ENCODE peak calls at places on chromosomes 13 and 19, in eight cellular contexts. S, J, X, L, M, E, N and G are unnamed samples.

GRCh38 chr13:84902243-84902642 is 897.0 kb downstream of the SLITRK6 start:
- DNase-seq in S (no peak), J (no peak), X (no peak), L (no peak), M (no peak), E (no peak), N (no peak), G (no peak)

GRCh38 chr19:43624933-43625332 is 5.5 kb upstream of the ZNF428 start:
- DNase-seq in S (no peak), J (peak), X (peak), L (no peak), M (no peak), E (no peak), N (peak), G (no peak)

GRCh38 chr13:89695343-89696257 is 1651.9 kb upstream of the MIR17HG start:
- DNase-seq in S (peak), J (peak), X (no peak), L (no peak), M (peak), E (no peak), N (peak), G (peak)

GRCh38 chr19:46015080-46015960 is 7.5 kb downstream of the PGLYRP1 start:
- DNase-seq in S (peak), J (peak), X (peak), L (peak), M (no peak), E (no peak), N (peak), G (peak)

GRCh38 chr19:32471095-32471494 is 65.5 kb downstream of the DPY19L3 start:
- DNase-seq in S (no peak), J (no peak), X (no peak), L (no peak), M (no peak), E (no peak), N (no peak), G (no peak)

GRCh38 chr13:19782049-19782726 is 557 bp downstream of the PSPC1 start:
- DNase-seq in S (peak), J (peak), X (peak), L (no peak), M (peak), E (no peak), N (peak), G (peak)

GRCh38 chr13:68190826-68191225 is 960.7 kb upstream of the PCDH9 start:
- DNase-seq in S (no peak), J (no peak), X (no peak), L (no peak), M (no peak), E (peak), N (no peak), G (peak)

GRCh38 chr19:1221141-1221903 is 15.7 kb downstream of the STK11 start:
- DNase-seq in S (no peak), J (no peak), X (no peak), L (no peak), M (peak), E (no peak), N (no peak), G (peak)

GRCh38 chr13:44399045-44399444 is 25.4 kb downstream of the SERP2 start:
- DNase-seq in S (no peak), J (no peak), X (no peak), L (no peak), M (no peak), E (no peak), N (no peak), G (no peak)

GRCh38 chr19:8334458-8335342 is 8.4 kb downstream of the KANK3 start:
- DNase-seq in S (peak), J (peak), X (no peak), L (no peak), M (no peak), E (no peak), N (peak), G (peak)

GRCh38 chr13:31614704-31615103 is 124.6 kb upstream of the RXFP2 start:
- DNase-seq in S (no peak), J (no peak), X (no peak), L (no peak), M (no peak), E (no peak), N (no peak), G (no peak)

GRCh38 chr13:50389726-50390125 is 374.5 kb downstream of the KCNRG start:
- DNase-seq in S (no peak), J (no peak), X (no peak), L (no peak), M (no peak), E (no peak), N (no peak), G (no peak)

GRCh38 chr19:47660435-47660832 is 51.5 kb downstream of the BICRA start:
- DNase-seq in S (no peak), J (no peak), X (no peak), L (no peak), M (no peak), E (no peak), N (no peak), G (no peak)

GRCh38 chr13:57641071-57641470 is 9.5 kb downstream of the PCDH17 start:
- DNase-seq in S (no peak), J (no peak), X (no peak), L (no peak), M (no peak), E (no peak), N (no peak), G (no peak)

GRCh38 chr19:30686252-30686762 is 314.1 kb downstream of the ZNF536 start:
- DNase-seq in S (no peak), J (no peak), X (no peak), L (no peak), M (no peak), E (no peak), N (no peak), G (peak)

GRCh38 chr13:109794095-109794494 is 7.7 kb upstream of the IRS2 start:
- DNase-seq in S (no peak), J (no peak), X (no peak), L (no peak), M (no peak), E (no peak), N (no peak), G (no peak)

GRCh38 chr19:28932446-28932845 is 280.5 kb downstream of the UQCRFS1 start:
- DNase-seq in S (no peak), J (no peak), X (no peak), L (no peak), M (no peak), E (no peak), N (no peak), G (no peak)